ENCODE peak calls at places on chromosomes 13 and 19, in six cellular contexts. H is heart right ventricle, Y is lower leg skin, P is skeletal muscle cell, L is AG04450, W is fibroblast of lung. C is an unnamed sample.
A peak's percentile ranks its signal among the peaks of the same experiment; 100 is the strongest.

GRCh38 chr13:62119739-62120700 is 704.4 kb upstream of the PCDH20 start:
- DNase-seq in H (no peak), Y (no peak), P (no peak), L (no peak), W (peak; percentile 47), C (no peak)

GRCh38 chr13:110306960-110307696 is at the start of the genes COL4A1 and COL4A2:
- DNase-seq in H (peak; percentile 86), Y (peak; percentile 31), P (no peak), L (no peak), W (peak; percentile 71), C (no peak)

GRCh38 chr13:39777527-39778061 is 122.1 kb downstream of the COG6 start:
- DNase-seq in H (no peak), Y (no peak), P (peak; percentile 80), L (peak; percentile 55), W (peak; percentile 77), C (peak; percentile 83)

GRCh38 chr19:55686311-55687050 is 11.5 kb downstream of the EPN1 start:
- DNase-seq in H (no peak), Y (no peak), P (no peak), L (no peak), W (no peak), C (no peak)

GRCh38 chr13:75537401-75538365 is at the start of gene COMMD6:
- DNase-seq in H (peak; percentile 80), Y (peak; percentile 49), P (peak; percentile 59), L (peak; percentile 96), W (peak; percentile 92), C (peak; percentile 80)

GRCh38 chr13:36848228-36848982 is 29.4 kb downstream of the RFXAP start:
- DNase-seq in H (no peak), Y (no peak), P (no peak), L (no peak), W (no peak), C (no peak)

GRCh38 chr19:28727835-28728159 is 485.2 kb downstream of the UQCRFS1 start:
- DNase-seq in H (no peak), Y (no peak), P (no peak), L (no peak), W (no peak), C (no peak)

GRCh38 chr13:98480915-98481510 is 95.9 kb downstream of the STK24 start:
- DNase-seq in H (no peak), Y (no peak), P (no peak), L (no peak), W (peak; percentile 38), C (no peak)

GRCh38 chr13:44159633-44160279 is 213.9 kb upstream of the SERP2 start:
- DNase-seq in H (no peak), Y (peak; percentile 39), P (no peak), L (no peak), W (no peak), C (no peak)

GRCh38 chr13:98203641-98204326 is 26.7 kb upstream of the RNF113B start:
- DNase-seq in H (no peak), Y (no peak), P (no peak), L (no peak), W (no peak), C (no peak)

GRCh38 chr13:72990883-72991282 is 67.9 kb upstream of the KLF5 start:
- DNase-seq in H (no peak), Y (no peak), P (no peak), L (no peak), W (peak; percentile 52), C (no peak)

GRCh38 chr13:32538234-32538620 is 368 bp downstream of the N4BP2L2 start:
- DNase-seq in H (peak; percentile 22), Y (peak; percentile 42), P (peak; percentile 1), L (no peak), W (peak; percentile 52), C (no peak)

GRCh38 chr13:113411216-113412023 is 41.9 kb downstream of the ADPRHL1 start:
- DNase-seq in H (peak; percentile 75), Y (peak; percentile 51), P (peak; percentile 95), L (peak; percentile 89), W (peak; percentile 97), C (peak; percentile 93)

GRCh38 chr19:2775556-2776430 is 7.3 kb downstream of the SGTA start:
- DNase-seq in H (peak; percentile 54), Y (peak; percentile 30), P (no peak), L (no peak), W (peak; percentile 36), C (no peak)

GRCh38 chr13:99392126-99392805 is 85.1 kb upstream of the GPR183 start:
- DNase-seq in H (no peak), Y (no peak), P (no peak), L (no peak), W (no peak), C (no peak)

GRCh38 chr13:98976338-98976737 is 1.5 kb downstream of the DOCK9 start:
- DNase-seq in H (no peak), Y (no peak), P (peak; percentile 54), L (no peak), W (peak; percentile 75), C (no peak)

GRCh38 chr19:11446652-11447301 is 11.3 kb downstream of the PRKCSH start:
- DNase-seq in H (peak; percentile 74), Y (no peak), P (no peak), L (no peak), W (peak; percentile 27), C (no peak)

GRCh38 chr19:19568802-19569756 is 31.0 kb downstream of the CILP2 start:
- DNase-seq in H (no peak), Y (no peak), P (no peak), L (no peak), W (no peak), C (no peak)

GRCh38 chr19:51364200-51365106 is 1.7 kb downstream of the ETFB start:
- DNase-seq in H (no peak), Y (no peak), P (no peak), L (no peak), W (no peak), C (no peak)

GRCh38 chr19:58097349-58097748 is 682 bp downstream of the ZSCAN18 start:
- DNase-seq in H (peak; percentile 11), Y (no peak), P (no peak), L (no peak), W (no peak), C (no peak)
- H3K4me3 ChIP-seq in H (peak overlapping the region; percentile 100), Y (peak overlapping the region; percentile 84), P (peak overlapping the region; percentile 93), L (peak overlapping the region; percentile 68), W (peak overlapping the region; percentile 95), C (peak overlapping the region; percentile 52)

GRCh38 chr13:85367887-85368286 is 431.3 kb downstream of the SLITRK6 start:
- DNase-seq in H (no peak), Y (no peak), P (no peak), L (no peak), W (no peak), C (no peak)
- H3K4me3 ChIP-seq in H (no peak overlapping the region), Y (no peak overlapping the region), P (no peak overlapping the region), L (no peak overlapping the region), W (no peak overlapping the region), C (no peak overlapping the region)

GRCh38 chr19:1605236-1606137 is at the start of gene UQCR11:
- DNase-seq in H (peak; percentile 94), Y (peak; percentile 94), P (peak; percentile 90), L (peak; percentile 92), W (peak; percentile 97), C (peak; percentile 91)

GRCh38 chr19:1609680-1610474 is 4.6 kb upstream of the UQCR11 start:
- DNase-seq in H (no peak), Y (no peak), P (no peak), L (no peak), W (no peak), C (no peak)

GRCh38 chr19:1602091-1602707 is 3.1 kb downstream of the UQCR11 start:
- DNase-seq in H (no peak), Y (no peak), P (no peak), L (no peak), W (no peak), C (no peak)

GRCh38 chr19:1608414-1609391 is 3.4 kb upstream of the UQCR11 start:
- DNase-seq in H (no peak), Y (no peak), P (no peak), L (no peak), W (no peak), C (no peak)

DNA sequence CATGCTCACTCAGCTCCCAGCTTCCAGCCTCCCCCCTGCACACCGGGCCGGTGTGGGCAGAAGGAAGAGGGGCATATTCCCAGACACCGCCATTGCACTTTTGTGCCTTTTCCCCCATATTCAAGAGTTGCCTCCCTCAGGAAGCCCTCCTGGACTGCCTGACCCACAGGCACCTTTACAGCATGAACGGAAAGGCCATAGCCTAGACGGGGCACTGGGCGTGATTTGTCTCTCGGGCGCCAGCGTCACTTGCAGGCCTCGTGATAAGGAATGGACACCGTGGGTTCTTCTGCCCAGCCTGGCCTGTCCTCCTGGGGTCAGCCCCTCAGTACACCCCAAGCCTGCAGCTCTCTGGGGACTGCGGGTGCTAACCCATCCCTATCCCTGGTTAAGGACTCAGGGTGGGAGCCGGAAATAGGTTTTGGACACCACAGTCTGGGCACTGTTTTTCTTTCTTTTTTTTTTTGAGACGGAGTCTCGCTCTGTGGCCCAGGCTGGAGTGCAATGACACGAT is 933 bp upstream of the UQCR11 start:
- DNase-seq in H (no peak), Y (no peak), P (no peak), L (no peak), W (no peak), C (no peak)
- H3K4me3 ChIP-seq in H (peak overlapping the region; percentile 100), Y (no peak overlapping the region), P (peak overlapping the region; percentile 97), L (peak overlapping the region; percentile 75), W (peak overlapping the region; percentile 99), C (peak overlapping the region; percentile 96)

GRCh38 chr19:38769635-38770211 is 3.6 kb downstream of the LGALS7 start:
- DNase-seq in H (peak; percentile 95), Y (peak; percentile 92), P (no peak), L (peak; percentile 16), W (peak; percentile 71), C (no peak)
- H3K4me3 ChIP-seq in H (peak overlapping the region; percentile 52), Y (no peak overlapping the region), P (peak overlapping the region; percentile 18), L (no peak overlapping the region), W (no peak overlapping the region), C (no peak overlapping the region)

GRCh38 chr19:18423258-18424020 is 4.2 kb downstream of the SSBP4 start:
- DNase-seq in H (no peak), Y (no peak), P (no peak), L (no peak), W (no peak), C (no peak)
- H3K4me3 ChIP-seq in H (no peak overlapping the region), Y (no peak overlapping the region), P (no peak overlapping the region), L (no peak overlapping the region), W (no peak overlapping the region), C (no peak overlapping the region)

DNA sequence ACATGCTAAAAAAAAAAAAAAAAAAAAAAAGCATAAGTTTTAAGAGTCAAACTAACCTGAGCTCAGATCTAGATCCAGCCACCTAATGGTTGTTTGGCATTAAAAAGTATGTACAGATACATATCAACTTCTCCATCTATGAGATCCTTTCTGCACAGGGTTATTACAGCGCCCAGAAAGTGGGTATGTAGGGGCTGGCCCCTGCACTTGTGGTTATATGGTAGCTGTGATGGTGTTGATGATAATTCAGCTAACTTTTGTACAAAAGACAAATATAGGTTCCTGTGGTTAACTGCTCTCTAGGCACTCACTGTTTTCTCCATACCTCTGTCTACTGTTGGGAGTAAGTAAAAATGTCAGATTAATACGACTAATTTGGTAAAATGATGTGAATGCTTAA is 81.7 kb downstream of the TNFRSF19 start:
- DNase-seq in H (no peak), Y (no peak), P (no peak), L (no peak), W (no peak), C (no peak)
- H3K4me3 ChIP-seq in H (no peak overlapping the region), Y (no peak overlapping the region), P (no peak overlapping the region), L (no peak overlapping the region), W (no peak overlapping the region), C (no peak overlapping the region)